ENCODE peak calls at places on chromosomes 6 and 20, in seven cellular contexts. N, J, H, A, U, C and K are unnamed samples.

GRCh38 chr20:53786445-53787267 is 193.0 kb upstream of the ZNF217 start:
- DNase-seq in N (peak), J (no peak), H (no peak), A (no peak), U (no peak), C (no peak), K (no peak)

GRCh38 chr20:1401431-1401907 is 8.6 kb upstream of the FKBP1A start:
- DNase-seq in N (no peak), J (no peak), H (no peak), A (no peak), U (no peak), C (no peak), K (peak)

GRCh38 chr6:136226674-136227377 is 23.3 kb downstream of the MTFR2 start:
- DNase-seq in N (no peak), J (no peak), H (no peak), A (no peak), U (no peak), C (no peak), K (no peak)

GRCh38 chr20:2301164-2301622 is 5.4 kb downstream of the TGM3 start:
- DNase-seq in N (peak), J (peak), H (peak), A (peak), U (no peak), C (no peak), K (peak)

GRCh38 chr20:51315390-51315789 is 227.1 kb downstream of the NFATC2 start:
- DNase-seq in N (no peak), J (no peak), H (no peak), A (no peak), U (no peak), C (no peak), K (no peak)

GRCh38 chr6:70494833-70495232 is 71.9 kb upstream of the SDHAF4 start:
- DNase-seq in N (no peak), J (no peak), H (no peak), A (no peak), U (no peak), C (no peak), K (no peak)

GRCh38 chr6:44456070-44456965 is 68.8 kb downstream of the CDC5L start:
- DNase-seq in N (peak), J (no peak), H (no peak), A (peak), U (peak), C (no peak), K (no peak)

GRCh38 chr6:82875573-82876185 is 190.0 kb downstream of the UBE3D start:
- DNase-seq in N (no peak), J (no peak), H (no peak), A (no peak), U (no peak), C (no peak), K (no peak)

GRCh38 chr20:25325073-25325472 is 65.6 kb downstream of the ABHD12 start:
- DNase-seq in N (no peak), J (no peak), H (no peak), A (no peak), U (no peak), C (no peak), K (peak)

GRCh38 chr6:139285590-139285989 is 6.2 kb downstream of the TXLNB start:
- DNase-seq in N (no peak), J (no peak), H (no peak), A (no peak), U (no peak), C (no peak), K (no peak)

GRCh38 chr20:53902968-53903651 is 167.3 kb downstream of the BCAS1 start:
- DNase-seq in N (no peak), J (no peak), H (no peak), A (no peak), U (no peak), C (no peak), K (peak)

GRCh38 chr6:1625926-1626413 is 16.3 kb downstream of the FOXC1 start:
- DNase-seq in N (no peak), J (no peak), H (no peak), A (no peak), U (no peak), C (no peak), K (no peak)

GRCh38 chr6:73299171-73300073 is 36.4 kb upstream of the KHDC1 start:
- DNase-seq in N (no peak), J (peak), H (no peak), A (no peak), U (no peak), C (no peak), K (no peak)

GRCh38 chr6:10505529-10505928 is 15.6 kb upstream of the GCNT2 start:
- DNase-seq in N (no peak), J (no peak), H (no peak), A (no peak), U (no peak), C (no peak), K (peak)

GRCh38 chr20:15977758-15978157 is 595.5 kb downstream of the KIF16B start:
- DNase-seq in N (no peak), J (no peak), H (no peak), A (no peak), U (no peak), C (no peak), K (no peak)

GRCh38 chr6:137571854-137572253 is 77.7 kb upstream of the OLIG3 start:
- DNase-seq in N (peak), J (no peak), H (no peak), A (no peak), U (peak), C (no peak), K (no peak)

GRCh38 chr6:97656236-97656635 is 373.2 kb upstream of the MMS22L start:
- DNase-seq in N (no peak), J (no peak), H (no peak), A (no peak), U (no peak), C (no peak), K (no peak)

GRCh38 chr6:50816115-50816675 is 2.5 kb upstream of the TFAP2B start:
- DNase-seq in N (peak), J (peak), H (peak), A (peak), U (peak), C (no peak), K (peak)

GRCh38 chr6:31814677-31815024 is 432 bp downstream of the HSPA1L start:
- DNase-seq in N (peak), J (peak), H (peak), A (peak), U (peak), C (peak), K (peak)

GRCh38 chr6:41258196-41258493 is 28.3 kb downstream of the TREM1 start:
- DNase-seq in N (no peak), J (no peak), H (no peak), A (no peak), U (no peak), C (no peak), K (no peak)

GRCh38 chr20:14902432-14903089 is 565.1 kb upstream of the FLRT3 start:
- DNase-seq in N (no peak), J (no peak), H (no peak), A (no peak), U (no peak), C (no peak), K (no peak)

GRCh38 chr6:159469449-159469848 is 223.6 kb downstream of the SOD2 start:
- DNase-seq in N (no peak), J (no peak), H (no peak), A (no peak), U (no peak), C (no peak), K (no peak)

GRCh38 chr6:139597781-139598368 is 223.4 kb upstream of the CITED2 start:
- DNase-seq in N (peak), J (peak), H (peak), A (peak), U (peak), C (peak), K (peak)

GRCh38 chr6:153130515-153131036 is 506 bp downstream of the RGS17 start:
- DNase-seq in N (no peak), J (no peak), H (no peak), A (no peak), U (peak), C (no peak), K (no peak)

GRCh38 chr6:22214314-22214713 is 82.5 kb downstream of the PRL start:
- DNase-seq in N (no peak), J (no peak), H (no peak), A (no peak), U (no peak), C (no peak), K (no peak)

GRCh38 chr6:63676412-63677114 is 41.0 kb downstream of the PHF3 start:
- DNase-seq in N (no peak), J (no peak), H (no peak), A (no peak), U (no peak), C (no peak), K (no peak)

GRCh38 chr20:37593710-37594109 is 66.0 kb upstream of the BLCAP start:
- DNase-seq in N (no peak), J (no peak), H (no peak), A (no peak), U (no peak), C (no peak), K (no peak)

GRCh38 chr6:41434803-41435470 is 99.5 kb downstream of the NCR2 start:
- DNase-seq in N (no peak), J (no peak), H (no peak), A (no peak), U (no peak), C (no peak), K (no peak)

GRCh38 chr6:26349964-26350857 is 14.8 kb upstream of the BTN3A2 start:
- DNase-seq in N (no peak), J (no peak), H (no peak), A (no peak), U (no peak), C (no peak), K (no peak)

GRCh38 chr6:162478191-162478642 is 249.3 kb downstream of the PRKN start:
- DNase-seq in N (no peak), J (no peak), H (no peak), A (no peak), U (no peak), C (no peak), K (no peak)

GRCh38 chr6:112362827-112363565 is 15.9 kb downstream of the RFPL4B start:
- DNase-seq in N (no peak), J (no peak), H (no peak), A (no peak), U (no peak), C (no peak), K (no peak)

GRCh38 chr20:48359692-48360337 is 468.0 kb downstream of the PREX1 start:
- DNase-seq in N (peak), J (no peak), H (no peak), A (no peak), U (no peak), C (peak), K (no peak)

GRCh38 chr6:163318071-163318786 is 96.3 kb upstream of the QKI start:
- DNase-seq in N (no peak), J (no peak), H (no peak), A (no peak), U (no peak), C (no peak), K (no peak)

GRCh38 chr20:58407201-58407873 is 18.3 kb downstream of the VAPB start:
- DNase-seq in N (no peak), J (no peak), H (no peak), A (no peak), U (no peak), C (no peak), K (no peak)

GRCh38 chr6:37788259-37788658 is 31.3 kb upstream of the ZFAND3 start:
- DNase-seq in N (no peak), J (no peak), H (no peak), A (no peak), U (no peak), C (no peak), K (no peak)

GRCh38 chr6:90375681-90376439 is 79.2 kb upstream of the BACH2 start:
- DNase-seq in N (no peak), J (no peak), H (no peak), A (no peak), U (peak), C (no peak), K (no peak)

GRCh38 chr6:90820436-90820835 is 233.6 kb upstream of the MAP3K7 start:
- DNase-seq in N (no peak), J (no peak), H (no peak), A (no peak), U (no peak), C (no peak), K (no peak)

GRCh38 chr6:12288844-12289654 is 1.1 kb upstream of the EDN1 start:
- DNase-seq in N (peak), J (peak), H (no peak), A (no peak), U (peak), C (no peak), K (no peak)

GRCh38 chr20:57156050-57156770 is 110.2 kb downstream of the BMP7 start:
- DNase-seq in N (no peak), J (no peak), H (no peak), A (no peak), U (no peak), C (no peak), K (no peak)

GRCh38 chr20:57150559-57150958 is 115.9 kb downstream of the BMP7 start:
- DNase-seq in N (no peak), J (no peak), H (no peak), A (no peak), U (no peak), C (no peak), K (no peak)

GRCh38 chr20:57155415-57155814 is 111.0 kb downstream of the BMP7 start:
- DNase-seq in N (no peak), J (no peak), H (no peak), A (no peak), U (no peak), C (no peak), K (no peak)

GRCh38 chr20:57157106-57157691 is 109.2 kb downstream of the BMP7 start:
- DNase-seq in N (no peak), J (peak), H (peak), A (no peak), U (no peak), C (no peak), K (no peak)

GRCh38 chr20:57153238-57153905 is 113.1 kb downstream of the BMP7 start:
- DNase-seq in N (no peak), J (no peak), H (no peak), A (no peak), U (no peak), C (no peak), K (no peak)
- TF ChIP-seq CTCF in N (no peak), J (no peak), H (no peak), A (no peak), U (no peak), C (no peak), K (no peak)

GRCh38 chr6:146545608-146546007 is 2.0 kb downstream of the RAB32 start:
- DNase-seq in N (peak), J (no peak), H (no peak), A (no peak), U (no peak), C (no peak), K (no peak)
- H3K4me3 ChIP-seq in N (peak), J (peak), H (peak), A (peak), U (peak), C (no peak), K (no peak)

GRCh38 chr6:148890605-148891004 is 143.8 kb downstream of the UST start:
- DNase-seq in N (no peak), J (no peak), H (no peak), A (no peak), U (no peak), C (no peak), K (no peak)

GRCh38 chr6:148891027-148891783 is 144.4 kb downstream of the UST start:
- DNase-seq in N (no peak), J (no peak), H (no peak), A (no peak), U (no peak), C (no peak), K (no peak)

GRCh38 chr6:148893481-148893880 is 146.7 kb downstream of the UST start:
- DNase-seq in N (no peak), J (no peak), H (no peak), A (no peak), U (no peak), C (no peak), K (no peak)

GRCh38 chr6:148893073-148893472 is 146.2 kb downstream of the UST start:
- DNase-seq in N (no peak), J (no peak), H (no peak), A (no peak), U (no peak), C (no peak), K (no peak)

GRCh38 chr6:148892247-148892646 is 145.4 kb downstream of the UST start:
- DNase-seq in N (no peak), J (no peak), H (no peak), A (no peak), U (no peak), C (no peak), K (no peak)
- TF ChIP-seq CTCF in N (no peak), J (no peak), H (no peak), A (no peak), U (no peak), C (no peak), K (no peak)

DNA sequence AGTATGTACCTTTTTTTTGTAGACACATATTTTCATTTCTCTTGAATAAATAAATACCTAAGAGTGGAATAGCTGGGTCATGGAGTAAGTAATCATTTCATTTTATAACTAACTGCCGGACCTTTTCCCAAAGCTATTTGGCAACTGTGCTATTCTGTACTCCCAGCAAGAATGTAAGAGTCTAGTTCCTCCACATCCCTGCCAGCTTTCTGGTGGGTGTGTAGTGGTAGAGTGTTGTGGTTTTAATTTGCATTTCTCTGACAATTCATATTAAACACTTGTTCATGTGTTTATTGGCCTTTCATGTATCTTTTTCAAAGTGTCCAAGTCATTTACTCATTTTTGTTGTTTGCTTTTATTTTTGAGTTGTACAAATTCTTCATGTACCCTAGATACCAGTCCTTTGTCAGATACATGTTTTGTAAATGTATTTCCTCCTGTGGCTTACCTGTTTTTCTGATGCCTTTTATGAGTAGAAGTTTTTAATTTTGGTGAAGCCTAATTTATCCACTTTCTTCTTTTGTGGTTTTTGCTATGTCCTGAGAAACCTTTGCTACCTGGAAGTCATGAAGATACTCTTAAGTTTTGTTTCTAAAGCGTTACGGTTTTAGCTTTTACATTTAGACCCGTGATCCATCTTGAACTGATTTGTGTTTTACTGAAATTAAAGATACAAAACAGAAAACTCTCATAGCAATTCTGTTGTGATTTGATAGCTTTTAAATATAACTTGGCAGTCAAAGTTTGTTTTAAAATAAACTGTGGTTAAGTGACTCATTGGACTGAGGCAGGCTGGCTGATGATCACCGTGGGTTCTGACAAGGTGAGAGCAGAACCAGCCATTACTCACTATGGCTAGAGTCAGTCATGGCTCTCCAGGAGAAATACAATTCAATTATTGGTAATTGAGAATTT is 7.9 kb downstream of the MYLIP start:
- DNase-seq in N (no peak), J (no peak), H (peak), A (peak), U (peak), C (no peak), K (no peak)
- H3K4me3 ChIP-seq in N (no peak), J (peak), H (no peak), A (peak), U (no peak), C (no peak), K (no peak)

GRCh38 chr20:33933469-33933909 is 60.2 kb upstream of the RALY start:
- DNase-seq in N (peak), J (peak), H (peak), A (peak), U (peak), C (peak), K (peak)
- TF ChIP-seq CTCF in N (peak), J (peak), H (peak), A (peak), U (peak), C (peak), K (peak)

GRCh38 chr6:157019115-157019628 is 242.0 kb downstream of the ARID1B start:
- DNase-seq in N (no peak), J (no peak), H (no peak), A (no peak), U (no peak), C (no peak), K (no peak)

GRCh38 chr6:157022022-157022740 is 245.0 kb downstream of the ARID1B start:
- DNase-seq in N (peak), J (peak), H (peak), A (peak), U (peak), C (peak), K (peak)

GRCh38 chr6:157019733-157020132 is 242.6 kb downstream of the ARID1B start:
- DNase-seq in N (no peak), J (no peak), H (no peak), A (no peak), U (no peak), C (no peak), K (no peak)

GRCh38 chr6:157020398-157021266 is 243.5 kb downstream of the ARID1B start:
- DNase-seq in N (peak), J (peak), H (peak), A (no peak), U (peak), C (no peak), K (no peak)

GRCh38 chr6:157021267-157022021 is 244.3 kb downstream of the ARID1B start:
- DNase-seq in N (peak), J (peak), H (peak), A (peak), U (peak), C (peak), K (peak)
- H3K4me3 ChIP-seq in N (peak), J (peak), H (peak), A (peak), U (peak), C (peak), K (peak)

GRCh38 chr20:61519488-61519887 is 267.4 kb downstream of the CDH4 start:
- DNase-seq in N (no peak), J (no peak), H (no peak), A (no peak), U (no peak), C (no peak), K (no peak)

GRCh38 chr20:61516398-61517208 is 264.5 kb downstream of the CDH4 start:
- DNase-seq in N (no peak), J (peak), H (no peak), A (no peak), U (no peak), C (no peak), K (no peak)

GRCh38 chr20:61518424-61518951 is 266.4 kb downstream of the CDH4 start:
- DNase-seq in N (no peak), J (no peak), H (no peak), A (no peak), U (no peak), C (no peak), K (no peak)

GRCh38 chr20:61515922-61516321 is 263.9 kb downstream of the CDH4 start:
- DNase-seq in N (no peak), J (no peak), H (no peak), A (no peak), U (no peak), C (no peak), K (no peak)

GRCh38 chr20:61517419-61517818 is 265.4 kb downstream of the CDH4 start:
- DNase-seq in N (no peak), J (no peak), H (no peak), A (no peak), U (no peak), C (peak), K (no peak)
- TF ChIP-seq CTCF in N (no peak), J (no peak), H (no peak), A (no peak), U (no peak), C (no peak), K (no peak)